ENCODE peak calls at places on chromosomes 16 and 17, in eight cellular contexts. B is cardiac muscle cell, Q is endodermal cell, J is astrocyte of the spinal cord, U is cardiac fibroblast, N is thoracic aorta, H is uterus, Y is type B pancreatic cell. V is an unnamed sample.

GRCh38 chr16:6265956-6266355 is 1066.7 kb upstream of the RBFOX1 start:
- DNase-seq in B (no peak), Q (no peak), J (no peak), U (no peak), N (no peak), H (no peak), Y (no peak), V (no peak)

GRCh38 chr17:81371910-81372760 is 23.1 kb upstream of the BAHCC1 start:
- DNase-seq in B (peak; percentile 71), Q (peak; percentile 88), J (no peak), U (peak; percentile 43), N (no peak), H (no peak), Y (no peak), V (no peak)

GRCh38 chr17:41705271-41705991 is 6.7 kb upstream of the GAST start:
- DNase-seq in B (no peak), Q (peak; percentile 81), J (peak; percentile 37), U (peak; percentile 38), N (no peak), H (no peak), Y (no peak), V (peak; percentile 21)

GRCh38 chr16:79776243-79776884 is 175.8 kb upstream of the MAF start:
- DNase-seq in B (no peak), Q (peak; percentile 62), J (peak; percentile 60), U (peak; percentile 60), N (no peak), H (peak; percentile 83), Y (no peak), V (no peak)

GRCh38 chr17:63774141-63774981 is at the start of gene DDX42:
- DNase-seq in B (peak; percentile 77), Q (peak; percentile 98), J (peak; percentile 70), U (peak; percentile 69), N (peak; percentile 53), H (peak; percentile 39), Y (peak; percentile 93), V (peak; percentile 91)

GRCh38 chr17:6699997-6700947 is 12.9 kb downstream of the SLC13A5 start:
- DNase-seq in B (no peak), Q (peak; percentile 48), J (no peak), U (no peak), N (no peak), H (no peak), Y (no peak), V (no peak)

GRCh38 chr17:7838291-7839075 is 4.5 kb downstream of the KDM6B start:
- DNase-seq in B (peak; percentile 70), Q (peak; percentile 79), J (peak; percentile 56), U (peak; percentile 55), N (no peak), H (peak; percentile 48), Y (no peak), V (peak; percentile 58)

GRCh38 chr16:23061669-23062068 is 87.6 kb downstream of the USP31 start:
- DNase-seq in B (no peak), Q (no peak), J (peak; percentile 42), U (no peak), N (no peak), H (no peak), Y (no peak), V (no peak)

GRCh38 chr17:67241719-67242341 is 3.2 kb downstream of the HELZ start:
- DNase-seq in B (no peak), Q (peak; percentile 33), J (no peak), U (no peak), N (no peak), H (no peak), Y (no peak), V (no peak)

DNA sequence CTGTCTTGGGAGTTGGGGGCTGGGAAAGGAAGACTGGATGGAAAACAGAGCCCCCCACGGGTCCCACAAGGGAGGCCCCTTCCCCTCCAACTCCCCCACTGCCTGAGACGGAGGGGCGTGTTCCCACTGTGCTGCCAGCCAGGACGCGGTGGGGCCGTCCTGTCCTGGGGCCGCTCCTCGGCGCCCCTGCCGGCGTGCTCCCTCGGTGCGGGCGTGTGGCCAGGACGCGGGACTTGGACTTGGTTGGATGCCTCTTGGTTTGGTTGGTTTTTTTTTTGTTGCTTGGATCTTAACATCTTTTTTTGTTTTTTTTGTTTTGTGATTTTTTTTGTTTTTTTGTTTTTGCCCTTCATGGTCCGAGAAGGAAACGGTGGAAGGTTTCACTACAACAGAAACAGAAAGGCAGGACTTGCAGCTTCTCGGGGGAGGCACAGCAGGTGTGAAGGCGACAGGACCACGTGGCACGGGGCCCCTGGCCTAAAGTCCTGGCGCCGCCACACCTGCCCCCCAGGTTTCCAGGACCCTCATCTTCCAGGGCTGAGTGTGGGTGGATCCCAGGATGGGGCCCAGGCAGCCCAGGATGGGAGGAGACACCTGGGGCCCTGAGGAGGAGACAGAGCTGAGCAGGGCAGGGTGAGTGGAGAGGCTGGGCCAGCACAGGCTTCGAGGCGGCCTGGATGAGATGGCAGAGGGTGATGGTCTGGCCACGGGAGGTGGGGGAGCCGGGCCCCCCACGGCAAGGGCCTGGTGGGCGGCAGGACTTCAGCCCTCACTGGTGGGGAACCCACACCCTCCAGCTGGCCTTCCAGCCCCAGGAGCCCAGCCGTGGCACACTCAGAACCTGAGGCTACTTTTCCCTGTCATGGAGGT is 16.1 kb downstream of the ENGASE start:
- DNase-seq in B (no peak), Q (peak; percentile 84), J (no peak), U (peak; percentile 13), N (no peak), H (no peak), Y (no peak), V (no peak)
- TF ChIP-seq CTCF in B (peak; percentile 61), Q (peak; percentile 47), J (peak; percentile 45), U (peak; percentile 34), N (peak; percentile 30), H (no peak), Y (peak; percentile 33), V (no peak)

GRCh38 chr17:73952498-73953205 is 250.8 kb upstream of the RPL38 start:
- DNase-seq in B (peak; percentile 75), Q (peak; percentile 90), J (no peak), U (no peak), N (no peak), H (no peak), Y (peak; percentile 79), V (peak; percentile 73)
- TF ChIP-seq CTCF in B (peak; percentile 51), Q (peak; percentile 77), J (no peak), U (no peak), N (peak; percentile 20), H (no peak), Y (peak; percentile 75), V (peak; percentile 67)

GRCh38 chr16:16992986-16993783 is 477.6 kb downstream of the XYLT1 start:
- DNase-seq in B (no peak), Q (no peak), J (no peak), U (no peak), N (no peak), H (no peak), Y (no peak), V (no peak)

GRCh38 chr16:16988963-16989362 is 481.8 kb downstream of the XYLT1 start:
- DNase-seq in B (no peak), Q (no peak), J (no peak), U (no peak), N (no peak), H (no peak), Y (no peak), V (no peak)

GRCh38 chr16:16994831-16995230 is 475.9 kb downstream of the XYLT1 start:
- DNase-seq in B (no peak), Q (no peak), J (no peak), U (no peak), N (no peak), H (no peak), Y (no peak), V (no peak)

GRCh38 chr16:16996830-16997229 is 473.9 kb downstream of the XYLT1 start:
- DNase-seq in B (peak; percentile 5), Q (peak; percentile 74), J (no peak), U (no peak), N (no peak), H (no peak), Y (no peak), V (no peak)

DNA sequence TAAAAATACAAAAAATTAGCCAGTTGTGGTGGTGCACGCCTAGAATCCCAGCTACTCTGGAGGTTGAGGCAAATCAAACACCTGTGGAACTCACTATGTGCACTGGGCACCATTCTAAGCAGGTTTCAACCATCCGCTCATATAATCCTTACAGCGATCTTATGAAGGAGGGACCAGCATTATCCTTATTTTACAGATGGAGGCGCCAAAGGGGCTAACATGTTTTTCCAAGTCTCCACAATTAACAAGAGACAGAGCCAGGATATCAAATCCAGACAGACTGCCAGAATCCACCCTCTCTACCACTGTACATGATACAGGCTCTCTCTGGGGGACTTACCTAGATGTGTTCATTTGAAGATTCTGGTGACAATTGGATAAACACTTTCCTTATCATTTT is 479.0 kb downstream of the XYLT1 start:
- DNase-seq in B (no peak), Q (no peak), J (no peak), U (no peak), N (no peak), H (no peak), Y (no peak), V (no peak)
- TF ChIP-seq CTCF in B (no peak), Q (peak; percentile 45), J (no peak), U (no peak), N (no peak), H (no peak), Y (no peak), V (no peak)

GRCh38 chr17:58520843-58521430 is 6.5 kb upstream of the MTMR4 start:
- DNase-seq in B (peak; percentile 52), Q (peak; percentile 90), J (no peak), U (peak; percentile 30), N (no peak), H (no peak), Y (no peak), V (peak; percentile 51)
- TF ChIP-seq CTCF in B (peak; percentile 50), Q (peak; percentile 78), J (peak; percentile 54), U (peak; percentile 63), N (peak; percentile 24), H (no peak), Y (peak; percentile 70), V (peak; percentile 56)

V was measured in neural crest cell.